ENCODE peak calls at places on chromosomes 3 and 15, in four cellular contexts. One of them, this sample, is unnamed.

GRCh38 chr3:165852710-165853109 is 15.5 kb upstream of the BCHE start:
- DNase-seq in Caki2: no peak
- DNase-seq in heart right ventricle: no peak
- DNase-seq in HS-5: no peak
- DNase-seq in this sample: no peak

GRCh38 chr15:78075490-78076230 is 1.9 kb downstream of the TBC1D2B start:
- DNase-seq in Caki2: peak
- DNase-seq in heart right ventricle: no peak
- DNase-seq in HS-5: peak
- DNase-seq in this sample: peak

GRCh38 chr3:16548721-16549120 is 35.2 kb upstream of the RFTN1 start:
- DNase-seq in Caki2: no peak
- DNase-seq in heart right ventricle: no peak
- DNase-seq in HS-5: peak
- DNase-seq in this sample: no peak

GRCh38 chr15:96347181-96348111 is 16.9 kb downstream of the NR2F2 start:
- DNase-seq in Caki2: no peak
- DNase-seq in heart right ventricle: peak
- DNase-seq in HS-5: no peak
- DNase-seq in this sample: peak

GRCh38 chr3:40753956-40754355 is 229.2 kb downstream of the ZNF621 start:
- DNase-seq in Caki2: no peak
- DNase-seq in heart right ventricle: no peak
- DNase-seq in HS-5: no peak
- DNase-seq in this sample: no peak

GRCh38 chr3:196757876-196758739 is 18.5 kb downstream of the PAK2 start:
- DNase-seq in Caki2: peak
- DNase-seq in heart right ventricle: no peak
- DNase-seq in HS-5: no peak
- DNase-seq in this sample: no peak

GRCh38 chr3:181948286-181948685 is 236.6 kb downstream of the SOX2 start:
- DNase-seq in Caki2: no peak
- DNase-seq in heart right ventricle: no peak
- DNase-seq in HS-5: no peak
- DNase-seq in this sample: no peak

GRCh38 chr15:101023501-101024110 is 104.4 kb downstream of the LRRK1 start:
- DNase-seq in Caki2: no peak
- DNase-seq in heart right ventricle: no peak
- DNase-seq in HS-5: no peak
- DNase-seq in this sample: no peak

GRCh38 chr3:136960838-136961836 is 3.4 kb downstream of the IL20RB start:
- DNase-seq in Caki2: peak
- DNase-seq in heart right ventricle: no peak
- DNase-seq in HS-5: peak
- DNase-seq in this sample: no peak

GRCh38 chr3:131141770-131142169 is 115.1 kb downstream of the NEK11 start:
- DNase-seq in Caki2: no peak
- DNase-seq in heart right ventricle: no peak
- DNase-seq in HS-5: no peak
- DNase-seq in this sample: no peak

GRCh38 chr15:80309769-80310384 is 57.9 kb upstream of the CTXND1 start:
- DNase-seq in Caki2: peak
- DNase-seq in heart right ventricle: no peak
- DNase-seq in HS-5: no peak
- DNase-seq in this sample: no peak

GRCh38 chr3:82048711-82049110 is 287.3 kb upstream of the GBE1 start:
- DNase-seq in Caki2: no peak
- DNase-seq in heart right ventricle: no peak
- DNase-seq in HS-5: no peak
- DNase-seq in this sample: no peak

GRCh38 chr15:31440754-31441298 is 114.2 kb downstream of the KLF13 start:
- DNase-seq in Caki2: no peak
- DNase-seq in heart right ventricle: peak
- DNase-seq in HS-5: no peak
- DNase-seq in this sample: peak

GRCh38 chr3:54691230-54691900 is 236.5 kb downstream of the LRTM1 start:
- DNase-seq in Caki2: no peak
- DNase-seq in heart right ventricle: no peak
- DNase-seq in HS-5: peak
- DNase-seq in this sample: no peak

GRCh38 chr15:31265871-31266711 is 60.5 kb upstream of the KLF13 start:
- DNase-seq in Caki2: no peak
- DNase-seq in heart right ventricle: peak
- DNase-seq in HS-5: no peak
- DNase-seq in this sample: no peak

GRCh38 chr3:170780955-170781354 is 89.0 kb downstream of the RPL22L1 start:
- DNase-seq in Caki2: no peak
- DNase-seq in heart right ventricle: no peak
- DNase-seq in HS-5: no peak
- DNase-seq in this sample: no peak

GRCh38 chr15:67815036-67815592 is 10.2 kb upstream of the SKOR1 start:
- DNase-seq in Caki2: no peak
- DNase-seq in heart right ventricle: no peak
- DNase-seq in HS-5: no peak
- DNase-seq in this sample: no peak

GRCh38 chr3:142129516-142130171 is 19.7 kb downstream of the TFDP2 start:
- DNase-seq in Caki2: no peak
- DNase-seq in heart right ventricle: no peak
- DNase-seq in HS-5: no peak
- DNase-seq in this sample: no peak

GRCh38 chr3:134485075-134485536 is 679 bp downstream of the ANAPC13 start:
- DNase-seq in Caki2: no peak
- DNase-seq in heart right ventricle: no peak
- DNase-seq in HS-5: no peak
- DNase-seq in this sample: no peak

GRCh38 chr3:48180530-48181253 is 7.5 kb downstream of the CDC25A start:
- DNase-seq in Caki2: no peak
- DNase-seq in heart right ventricle: no peak
- DNase-seq in HS-5: no peak
- DNase-seq in this sample: no peak

GRCh38 chr3:38386992-38387750 is 40.6 kb downstream of the XYLB start:
- DNase-seq in Caki2: no peak
- DNase-seq in heart right ventricle: no peak
- DNase-seq in HS-5: no peak
- DNase-seq in this sample: no peak

GRCh38 chr15:45429974-45430792 is 51.8 kb upstream of the GATM start:
- DNase-seq in Caki2: peak
- DNase-seq in heart right ventricle: peak
- DNase-seq in HS-5: no peak
- DNase-seq in this sample: peak

GRCh38 chr3:174633342-174633741 is 225.8 kb upstream of the NAALADL2 start:
- DNase-seq in Caki2: no peak
- DNase-seq in heart right ventricle: no peak
- DNase-seq in HS-5: no peak
- DNase-seq in this sample: no peak

GRCh38 chr15:32908135-32908801 is 190.5 kb downstream of the GREM1 start:
- DNase-seq in Caki2: no peak
- DNase-seq in heart right ventricle: no peak
- DNase-seq in HS-5: no peak
- DNase-seq in this sample: peak

GRCh38 chr3:152071924-152072323 is 196.8 kb upstream of the MBNL1 start:
- DNase-seq in Caki2: no peak
- DNase-seq in heart right ventricle: no peak
- DNase-seq in HS-5: peak
- DNase-seq in this sample: no peak

GRCh38 chr15:101255615-101256350 is 3.9 kb upstream of the CHSY1 start:
- DNase-seq in Caki2: no peak
- DNase-seq in heart right ventricle: no peak
- DNase-seq in HS-5: no peak
- DNase-seq in this sample: no peak

GRCh38 chr3:82363131-82363530 is 601.7 kb upstream of the GBE1 start:
- DNase-seq in Caki2: no peak
- DNase-seq in heart right ventricle: no peak
- DNase-seq in HS-5: no peak
- DNase-seq in this sample: no peak

GRCh38 chr3:146747051-146747450 is 141.9 kb upstream of the PLSCR5 start:
- DNase-seq in Caki2: no peak
- DNase-seq in heart right ventricle: no peak
- DNase-seq in HS-5: no peak
- DNase-seq in this sample: no peak

This sample was measured in ovary.